ENCODE peak calls at places on chromosomes 12 and 14, in six cellular contexts. One of them, this sample, is unnamed.
A peak's percentile ranks its signal among the peaks of the same experiment; 100 is the strongest.

GRCh38 chr12:107749094-107749493 is 11.8 kb downstream of the PRDM4 start:
- DNase-seq in IMR-90: peak; percentile 17
- DNase-seq in dorsolateral prefrontal cortex: no peak
- DNase-seq in endodermal cell: no peak
- DNase-seq in neural progenitor cell: no peak
- DNase-seq in coronary artery: no peak
- DNase-seq in this sample: no peak

GRCh38 chr12:32151081-32151480 is 44.4 kb downstream of the BICD1 start:
- DNase-seq in endodermal cell: no peak
- DNase-seq in dorsolateral prefrontal cortex: peak; percentile 52
- DNase-seq in coronary artery: no peak
- DNase-seq in IMR-90: no peak
- DNase-seq in neural progenitor cell: no peak
- DNase-seq in this sample: no peak

GRCh38 chr14:72714094-72714493 is 179.8 kb downstream of the DPF3 start:
- DNase-seq in dorsolateral prefrontal cortex: no peak
- DNase-seq in neural progenitor cell: no peak
- DNase-seq in coronary artery: no peak
- DNase-seq in endodermal cell: no peak
- DNase-seq in IMR-90: no peak
- DNase-seq in this sample: no peak

GRCh38 chr12:113781415-113782198 is 184.5 kb downstream of the RBM19 start:
- DNase-seq in coronary artery: no peak
- DNase-seq in dorsolateral prefrontal cortex: no peak
- DNase-seq in neural progenitor cell: no peak
- DNase-seq in IMR-90: peak; percentile 59
- DNase-seq in endodermal cell: no peak
- DNase-seq in this sample: no peak

GRCh38 chr12:104877107-104877705 is 80.9 kb downstream of the SLC41A2 start:
- DNase-seq in endodermal cell: no peak
- DNase-seq in neural progenitor cell: peak; percentile 20
- DNase-seq in IMR-90: peak; percentile 49
- DNase-seq in coronary artery: no peak
- DNase-seq in dorsolateral prefrontal cortex: peak; percentile 23
- DNase-seq in this sample: no peak

GRCh38 chr14:61925043-61925442 is 162.8 kb downstream of the SNAPC1 start:
- DNase-seq in endodermal cell: peak; percentile 67
- DNase-seq in dorsolateral prefrontal cortex: no peak
- DNase-seq in IMR-90: peak; percentile 29
- DNase-seq in neural progenitor cell: peak; percentile 56
- DNase-seq in coronary artery: no peak
- DNase-seq in this sample: no peak

GRCh38 chr14:77601846-77602609 is 14.4 kb downstream of the SPTLC2 start:
- DNase-seq in neural progenitor cell: no peak
- DNase-seq in dorsolateral prefrontal cortex: no peak
- DNase-seq in coronary artery: no peak
- DNase-seq in IMR-90: no peak
- DNase-seq in endodermal cell: no peak
- DNase-seq in this sample: no peak

GRCh38 chr12:57112492-57113294 is 1.5 kb upstream of the STAT6 start:
- DNase-seq in neural progenitor cell: no peak
- DNase-seq in dorsolateral prefrontal cortex: peak; percentile 85
- DNase-seq in coronary artery: no peak
- DNase-seq in IMR-90: no peak
- DNase-seq in endodermal cell: no peak
- DNase-seq in this sample: no peak

GRCh38 chr12:116687888-116688287 is 50.0 kb downstream of the SPRING1 start:
- DNase-seq in neural progenitor cell: peak; percentile 67
- DNase-seq in coronary artery: no peak
- DNase-seq in IMR-90: no peak
- DNase-seq in endodermal cell: peak; percentile 95
- DNase-seq in dorsolateral prefrontal cortex: no peak
- DNase-seq in this sample: peak; percentile 46

GRCh38 chr14:91369628-91370445 is 47.8 kb downstream of the CCDC88C start:
- DNase-seq in IMR-90: no peak
- DNase-seq in dorsolateral prefrontal cortex: peak; percentile 34
- DNase-seq in coronary artery: no peak
- DNase-seq in endodermal cell: no peak
- DNase-seq in neural progenitor cell: no peak
- DNase-seq in this sample: no peak

GRCh38 chr14:96268426-96269358 is 12.7 kb downstream of the BDKRB1 start:
- DNase-seq in coronary artery: no peak
- DNase-seq in endodermal cell: no peak
- DNase-seq in neural progenitor cell: no peak
- DNase-seq in IMR-90: peak; percentile 99
- DNase-seq in dorsolateral prefrontal cortex: no peak
- DNase-seq in this sample: no peak

GRCh38 chr14:33756833-33757232 is 194.0 kb downstream of the EGLN3 start:
- DNase-seq in coronary artery: no peak
- DNase-seq in IMR-90: no peak
- DNase-seq in endodermal cell: no peak
- DNase-seq in neural progenitor cell: no peak
- DNase-seq in dorsolateral prefrontal cortex: no peak
- DNase-seq in this sample: no peak

GRCh38 chr14:100334904-100335303 is 11.8 kb downstream of the SLC25A47 start:
- DNase-seq in endodermal cell: no peak
- DNase-seq in dorsolateral prefrontal cortex: no peak
- DNase-seq in IMR-90: no peak
- DNase-seq in coronary artery: no peak
- DNase-seq in neural progenitor cell: no peak
- DNase-seq in this sample: no peak

GRCh38 chr12:50659690-50660424 is 104.0 kb upstream of the ATF1 start:
- DNase-seq in IMR-90: no peak
- DNase-seq in endodermal cell: no peak
- DNase-seq in dorsolateral prefrontal cortex: no peak
- DNase-seq in neural progenitor cell: no peak
- DNase-seq in coronary artery: no peak
- DNase-seq in this sample: no peak

GRCh38 chr12:110561471-110562201 is 21.5 kb downstream of the PPTC7 start:
- DNase-seq in IMR-90: no peak
- DNase-seq in coronary artery: no peak
- DNase-seq in neural progenitor cell: no peak
- DNase-seq in dorsolateral prefrontal cortex: no peak
- DNase-seq in endodermal cell: peak; percentile 35
- DNase-seq in this sample: no peak

GRCh38 chr12:20946732-20947131 is 136.2 kb downstream of the SLCO1B3 start:
- DNase-seq in coronary artery: no peak
- DNase-seq in endodermal cell: peak; percentile 83
- DNase-seq in IMR-90: no peak
- DNase-seq in neural progenitor cell: peak; percentile 69
- DNase-seq in dorsolateral prefrontal cortex: no peak
- DNase-seq in this sample: no peak

GRCh38 chr12:39824505-39825198 is 205.0 kb upstream of the ABCD2 start:
- DNase-seq in coronary artery: no peak
- DNase-seq in dorsolateral prefrontal cortex: no peak
- DNase-seq in IMR-90: peak; percentile 4
- DNase-seq in neural progenitor cell: no peak
- DNase-seq in endodermal cell: no peak
- DNase-seq in this sample: no peak

GRCh38 chr12:22635812-22636211 is 10.8 kb downstream of the ETNK1 start:
- DNase-seq in IMR-90: no peak
- DNase-seq in neural progenitor cell: no peak
- DNase-seq in endodermal cell: no peak
- DNase-seq in coronary artery: no peak
- DNase-seq in dorsolateral prefrontal cortex: no peak
- DNase-seq in this sample: no peak

GRCh38 chr12:122753213-122753571 is 568 bp downstream of the DENR start:
- DNase-seq in endodermal cell: no peak
- DNase-seq in neural progenitor cell: no peak
- DNase-seq in coronary artery: no peak
- DNase-seq in dorsolateral prefrontal cortex: no peak
- DNase-seq in IMR-90: no peak
- DNase-seq in this sample: no peak

GRCh38 chr14:30362369-30363218 is 196.4 kb upstream of the G2E3 start:
- DNase-seq in coronary artery: no peak
- DNase-seq in dorsolateral prefrontal cortex: no peak
- DNase-seq in IMR-90: no peak
- DNase-seq in neural progenitor cell: no peak
- DNase-seq in endodermal cell: no peak
- DNase-seq in this sample: no peak

GRCh38 chr12:56431850-56432249 is 17.4 kb downstream of the TIMELESS start:
- DNase-seq in endodermal cell: no peak
- DNase-seq in neural progenitor cell: no peak
- DNase-seq in IMR-90: peak; percentile 43
- DNase-seq in dorsolateral prefrontal cortex: no peak
- DNase-seq in coronary artery: no peak
- DNase-seq in this sample: no peak

GRCh38 chr14:68951051-68951797 is 27.9 kb downstream of the ACTN1 start:
- DNase-seq in dorsolateral prefrontal cortex: no peak
- DNase-seq in neural progenitor cell: no peak
- DNase-seq in coronary artery: peak; percentile 96
- DNase-seq in IMR-90: peak; percentile 96
- DNase-seq in endodermal cell: no peak
- DNase-seq in this sample: peak; percentile 80

GRCh38 chr12:110698171-110698902 is 9.4 kb upstream of the HVCN1 start:
- DNase-seq in IMR-90: peak; percentile 59
- DNase-seq in dorsolateral prefrontal cortex: no peak
- DNase-seq in coronary artery: peak; percentile 85
- DNase-seq in neural progenitor cell: peak; percentile 84
- DNase-seq in endodermal cell: peak; percentile 97
- DNase-seq in this sample: peak; percentile 77

GRCh38 chr12:76633415-76633814 is 73.8 kb upstream of the OSBPL8 start:
- DNase-seq in endodermal cell: no peak
- DNase-seq in dorsolateral prefrontal cortex: no peak
- DNase-seq in IMR-90: no peak
- DNase-seq in coronary artery: no peak
- DNase-seq in neural progenitor cell: no peak
- DNase-seq in this sample: no peak

GRCh38 chr14:96058606-96059200 is 19.5 kb downstream of the C14orf132 start:
- DNase-seq in dorsolateral prefrontal cortex: no peak
- DNase-seq in neural progenitor cell: no peak
- DNase-seq in coronary artery: peak; percentile 50
- DNase-seq in endodermal cell: peak; percentile 28
- DNase-seq in IMR-90: no peak
- DNase-seq in this sample: no peak

GRCh38 chr14:104395941-104396681 is 183.5 kb upstream of the C14orf180 start:
- DNase-seq in dorsolateral prefrontal cortex: no peak
- DNase-seq in coronary artery: peak; percentile 61
- DNase-seq in IMR-90: no peak
- DNase-seq in endodermal cell: no peak
- DNase-seq in neural progenitor cell: no peak
- DNase-seq in this sample: no peak

GRCh38 chr14:87883750-87884149 is 109.2 kb downstream of the GALC start:
- DNase-seq in dorsolateral prefrontal cortex: no peak
- DNase-seq in neural progenitor cell: no peak
- DNase-seq in coronary artery: no peak
- DNase-seq in IMR-90: no peak
- DNase-seq in endodermal cell: no peak
- DNase-seq in this sample: no peak

GRCh38 chr12:75212072-75212471 is 2.4 kb upstream of the KCNC2 start:
- DNase-seq in IMR-90: no peak
- DNase-seq in dorsolateral prefrontal cortex: no peak
- DNase-seq in neural progenitor cell: no peak
- DNase-seq in coronary artery: no peak
- DNase-seq in endodermal cell: no peak
- DNase-seq in this sample: no peak

GRCh38 chr12:68686262-68686594 is 550 bp upstream of the NUP107 start:
- DNase-seq in endodermal cell: no peak
- DNase-seq in coronary artery: no peak
- DNase-seq in dorsolateral prefrontal cortex: no peak
- DNase-seq in neural progenitor cell: no peak
- DNase-seq in IMR-90: no peak
- DNase-seq in this sample: no peak

GRCh38 chr12:68686595-68687521 is at the start of gene NUP107:
- DNase-seq in coronary artery: peak; percentile 99
- DNase-seq in endodermal cell: peak; percentile 100
- DNase-seq in dorsolateral prefrontal cortex: peak; percentile 97
- DNase-seq in neural progenitor cell: peak; percentile 99
- DNase-seq in IMR-90: peak; percentile 99
- DNase-seq in this sample: peak; percentile 99
- TF ChIP-seq CTCF in coronary artery: no peak
- TF ChIP-seq CTCF in endodermal cell: no peak
- TF ChIP-seq CTCF in dorsolateral prefrontal cortex: peak; percentile 51
- TF ChIP-seq CTCF in neural progenitor cell: no peak
- TF ChIP-seq CTCF in IMR-90: peak; percentile 36
- TF ChIP-seq CTCF in this sample: peak; percentile 32

DNA sequence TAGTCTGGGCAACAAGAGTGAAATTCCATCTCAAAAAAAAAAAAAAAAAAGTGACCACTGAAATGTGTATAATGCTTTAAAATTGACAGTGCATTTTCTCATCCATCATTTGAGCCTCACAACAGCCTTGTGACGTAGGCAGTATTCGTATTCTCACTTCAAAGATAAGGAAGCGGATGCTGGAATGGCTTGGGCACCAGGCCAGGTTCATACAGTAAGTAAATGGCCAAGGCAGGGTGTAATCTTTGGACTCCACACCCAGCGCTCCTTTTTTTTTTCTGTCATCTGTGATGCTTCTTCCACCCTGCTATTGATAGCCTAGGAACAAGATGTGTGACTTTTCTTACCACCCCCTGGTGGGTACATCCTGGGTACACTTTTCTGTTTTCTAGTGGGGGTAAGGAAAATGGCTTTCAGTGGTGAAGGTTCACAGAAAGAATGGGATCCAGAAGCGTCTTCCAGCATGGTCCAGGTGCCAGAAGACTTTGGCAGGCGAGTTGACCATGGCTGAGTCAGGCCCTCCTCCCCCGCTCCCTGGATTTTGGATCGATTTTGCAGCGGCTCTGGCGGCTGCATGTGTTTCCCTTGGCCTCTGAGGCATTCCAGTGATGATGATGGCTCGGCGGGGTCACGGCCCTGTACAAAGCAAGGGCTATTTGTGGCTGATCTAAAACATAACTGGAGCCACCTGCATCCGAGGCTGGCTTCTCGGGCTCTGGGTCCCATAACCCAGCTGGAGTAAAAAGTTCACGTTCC is 110.6 kb downstream of the CACNA1C start:
- DNase-seq in IMR-90: peak; percentile 98
- DNase-seq in coronary artery: peak; percentile 95
- DNase-seq in dorsolateral prefrontal cortex: no peak
- DNase-seq in endodermal cell: no peak
- DNase-seq in neural progenitor cell: no peak
- DNase-seq in this sample: peak; percentile 89
- H3K27ac ChIP-seq in IMR-90: peak overlapping the region; percentile 14
- H3K27ac ChIP-seq in coronary artery: peak overlapping the region; percentile 92
- H3K27ac ChIP-seq in dorsolateral prefrontal cortex: no peak overlapping the region
- H3K27ac ChIP-seq in endodermal cell: no peak overlapping the region
- H3K27ac ChIP-seq in neural progenitor cell: no peak overlapping the region
- H3K27ac ChIP-seq in this sample: peak overlapping the region; percentile 85

GRCh38 chr14:36659010-36659821 is 2.4 kb upstream of the PAX9 start:
- DNase-seq in IMR-90: no peak
- DNase-seq in dorsolateral prefrontal cortex: no peak
- DNase-seq in coronary artery: no peak
- DNase-seq in neural progenitor cell: peak; percentile 23
- DNase-seq in endodermal cell: peak; percentile 55
- DNase-seq in this sample: no peak
- H3K4me3 ChIP-seq in IMR-90: no peak overlapping the region
- H3K4me3 ChIP-seq in dorsolateral prefrontal cortex: no peak overlapping the region
- H3K4me3 ChIP-seq in coronary artery: peak overlapping the region; percentile 23
- H3K4me3 ChIP-seq in neural progenitor cell: no peak overlapping the region
- H3K4me3 ChIP-seq in endodermal cell: peak overlapping the region; percentile 55
- H3K4me3 ChIP-seq in this sample: no peak overlapping the region

DNA sequence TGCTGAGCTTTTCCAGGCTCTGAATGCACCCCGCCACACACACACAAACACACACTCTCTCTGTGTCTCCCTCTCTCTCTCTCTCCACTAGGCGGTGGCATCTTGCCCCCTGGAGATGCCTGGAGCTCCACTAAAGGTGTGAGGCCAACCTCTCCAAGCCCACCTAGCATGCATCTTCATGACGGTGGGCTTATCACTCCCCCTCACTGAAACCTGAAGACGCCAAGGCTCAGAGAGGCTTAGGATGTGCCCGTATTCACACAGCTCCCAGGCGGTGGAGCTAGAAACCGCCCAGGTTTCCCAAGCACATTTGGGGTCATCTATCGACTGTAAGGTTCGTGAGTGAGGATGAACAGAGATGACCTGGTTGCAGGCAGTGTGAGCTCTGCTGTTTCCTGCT is 42.6 kb upstream of the BCL11B start:
- DNase-seq in dorsolateral prefrontal cortex: no peak
- DNase-seq in neural progenitor cell: no peak
- DNase-seq in IMR-90: no peak
- DNase-seq in endodermal cell: no peak
- DNase-seq in coronary artery: no peak
- DNase-seq in this sample: no peak
- TF ChIP-seq CTCF in dorsolateral prefrontal cortex: no peak
- TF ChIP-seq CTCF in neural progenitor cell: no peak
- TF ChIP-seq CTCF in IMR-90: no peak
- TF ChIP-seq CTCF in endodermal cell: peak; percentile 32
- TF ChIP-seq CTCF in coronary artery: no peak
- TF ChIP-seq CTCF in this sample: no peak